ENCODE peak calls at places on chromosomes 13 and 19, in seven cellular contexts. D is HFF-Myc; Q is Ammon's horn; L is stimulated activated CD8-positive, alpha-beta memory T cell treated with anti-CD3 and anti-CD28 coated beads, Interleukin-7, amount 100 ng/mL, for 1 hour; Z is stimulated activated CD4-positive, alpha-beta T cell treated with anti-CD3 and anti-CD28 coated beads, Interleukin-15, amount 100 ng/mL, for 24 hours; B is astrocyte of the spinal cord; H is thoracic aorta. F is an unnamed sample.

GRCh38 chr19:4981681-4981958 is 12.7 kb downstream of the KDM4B start:
- DNase-seq in Q (no peak), D (no peak), Z (no peak), B (no peak), H (no peak), L (no peak), F (no peak)

GRCh38 chr19:45443462-45444317 is 20.0 kb upstream of the ERCC1 start:
- DNase-seq in H (peak; percentile 95), B (peak; percentile 85), D (no peak), Z (peak; percentile 76), L (no peak), Q (peak; percentile 77), F (peak; percentile 97)

GRCh38 chr19:44576843-44577565 is 36.4 kb upstream of the IGSF23 start:
- DNase-seq in Z (peak; percentile 26), H (no peak), B (peak; percentile 32), L (no peak), Q (no peak), D (no peak), F (no peak)

GRCh38 chr13:113157206-113157928 is 1.1 kb upstream of the PROZ start:
- DNase-seq in B (no peak), Z (no peak), H (no peak), L (no peak), D (no peak), Q (no peak), F (no peak)

GRCh38 chr19:2041436-2041685 is 9.7 kb downstream of the MKNK2 start:
- DNase-seq in D (no peak), H (no peak), B (no peak), Z (no peak), Q (no peak), L (no peak), F (no peak)

GRCh38 chr13:26949701-26950345 is 189.2 kb upstream of the GPR12 start:
- DNase-seq in L (no peak), B (no peak), D (no peak), Z (no peak), H (no peak), Q (no peak), F (no peak)

GRCh38 chr19:49389406-49389805 is 1.4 kb downstream of the KASH5 start:
- DNase-seq in B (no peak), D (no peak), Z (no peak), Q (no peak), L (no peak), H (no peak), F (no peak)

GRCh38 chr19:35267818-35268545 is 780 bp upstream of the USF2 start:
- DNase-seq in H (no peak), B (peak; percentile 60), D (no peak), L (peak; percentile 45), Z (peak; percentile 77), Q (peak; percentile 69), F (peak; percentile 54)

GRCh38 chr13:102773441-102774209 is at the start of gene TEX30:
- DNase-seq in D (no peak), Z (peak; percentile 90), L (peak; percentile 72), B (peak; percentile 83), Q (peak; percentile 86), H (peak; percentile 27), F (peak; percentile 40)

GRCh38 chr19:21210037-21210621 is 68.3 kb downstream of the ZNF431 start:
- DNase-seq in L (no peak), Z (no peak), Q (no peak), B (no peak), D (no peak), H (no peak), F (no peak)

GRCh38 chr19:13356686-13357280 is 149.5 kb downstream of the CACNA1A start:
- DNase-seq in B (no peak), H (no peak), Q (no peak), Z (no peak), D (no peak), L (no peak), F (no peak)

GRCh38 chr13:49791753-49792549 is 531 bp downstream of the KPNA3 start:
- DNase-seq in B (peak; percentile 50), L (peak; percentile 11), H (no peak), Z (peak; percentile 66), Q (peak; percentile 44), D (no peak), F (peak; percentile 21)

GRCh38 chr13:28568286-28568685 is 73.4 kb upstream of the FLT1 start:
- DNase-seq in Z (peak; percentile 5), D (no peak), Q (peak; percentile 62), L (no peak), B (no peak), H (no peak), F (no peak)

GRCh38 chr13:71137106-71137505 is 729.9 kb downstream of the DACH1 start:
- DNase-seq in D (no peak), H (no peak), L (no peak), Q (no peak), Z (no peak), B (no peak), F (no peak)

GRCh38 chr13:27405521-27406134 is 18.8 kb upstream of the GTF3A start:
- DNase-seq in B (no peak), H (no peak), L (no peak), Z (no peak), D (no peak), Q (no peak), F (no peak)

GRCh38 chr13:27023385-27023784 is 148.2 kb downstream of the USP12 start:
- DNase-seq in Z (no peak), D (no peak), H (no peak), B (no peak), Q (no peak), L (no peak), F (no peak)

GRCh38 chr19:3404324-3405260 is 38.2 kb downstream of the NFIC start:
- DNase-seq in Q (peak; percentile 82), L (no peak), H (peak; percentile 62), D (peak; percentile 71), Z (no peak), B (peak; percentile 90), F (peak; percentile 79)

GRCh38 chr19:49977846-49978245 is 16.9 kb upstream of the SIGLEC11 start:
- DNase-seq in Q (no peak), H (no peak), D (no peak), B (no peak), Z (no peak), L (no peak), F (no peak)

GRCh38 chr13:99922631-99923404 is 48.7 kb downstream of the ZIC5 start:
- DNase-seq in Q (no peak), Z (no peak), D (no peak), H (no peak), L (no peak), B (no peak), F (no peak)

GRCh38 chr13:59391696-59392095 is 772.0 kb downstream of the DIAPH3 start:
- DNase-seq in H (no peak), D (peak; percentile 63), L (peak; percentile 10), Q (peak; percentile 81), Z (peak; percentile 55), B (peak; percentile 75), F (peak; percentile 75)

GRCh38 chr13:30301827-30302226 is 5.5 kb downstream of the KATNAL1 start:
- DNase-seq in B (no peak), Q (no peak), Z (no peak), L (no peak), D (peak; percentile 19), H (no peak), F (no peak)

GRCh38 chr13:64057372-64058020 is 2641.8 kb upstream of the PCDH20 start:
- DNase-seq in B (no peak), L (no peak), Q (no peak), Z (no peak), H (no peak), D (no peak), F (no peak)

GRCh38 chr13:27770809-27771208 is 21.5 kb upstream of the GSX1 start:
- DNase-seq in L (no peak), Q (peak; percentile 11), B (no peak), H (no peak), Z (peak; percentile 32), D (peak; percentile 9), F (no peak)

GRCh38 chr13:106401081-106401480 is 134.4 kb downstream of the EFNB2 start:
- DNase-seq in B (no peak), H (no peak), D (no peak), L (no peak), Z (no peak), Q (no peak), F (no peak)

GRCh38 chr19:18894254-18895037 is 1.5 kb downstream of the CERS1 start:
- DNase-seq in B (peak; percentile 32), L (no peak), Q (peak; percentile 97), H (no peak), Z (no peak), D (no peak), F (no peak)

GRCh38 chr13:50951366-50951765 is 41.8 kb downstream of the RNASEH2B start:
- DNase-seq in D (no peak), Z (no peak), Q (peak; percentile 11), B (peak; percentile 41), L (no peak), H (no peak), F (no peak)

GRCh38 chr19:33216198-33216830 is 9.3 kb downstream of the SLC7A10 start:
- DNase-seq in L (no peak), Z (no peak), H (no peak), B (no peak), D (no peak), Q (no peak), F (no peak)